ENCODE peak calls at places on chromosomes 6 and 20, in nine cellular contexts. T, V, D, A, K, J, F, L and S are unnamed samples. For H3K36me3, the result is how much of the 10 kb centered on the place peaks cover.

GRCh38 chr6:150271501-150272263 is 97.1 kb upstream of the IYD start:
- DNase-seq in A (no peak), D (no peak), F (no peak), J (no peak), L (no peak), V (no peak), K (no peak), T (no peak), S (no peak)

GRCh38 chr6:153503810-153504209 is 372.7 kb upstream of the RGS17 start:
- DNase-seq in D (peak), T (no peak), A (no peak), F (peak), V (no peak), J (peak), L (no peak), K (no peak), S (peak)

GRCh38 chr6:83708970-83709747 is at the start of gene SNAP91:
- DNase-seq in A (peak), L (peak), T (no peak), V (peak), F (peak), D (no peak), K (peak), J (no peak), S (no peak)

GRCh38 chr20:34179636-34180360 is 61.4 kb upstream of the ASIP start:
- DNase-seq in T (no peak), D (no peak), F (no peak), J (peak), K (no peak), A (no peak), L (no peak), V (no peak), S (no peak)

GRCh38 chr20:61437280-61438206 is 185.5 kb downstream of the CDH4 start:
- DNase-seq in F (peak), T (peak), D (no peak), L (no peak), A (no peak), V (peak), K (no peak), J (no peak), S (no peak)

GRCh38 chr6:113103618-113104390 is 753.3 kb upstream of the MARCKS start:
- DNase-seq in J (peak), T (no peak), K (no peak), A (peak), F (no peak), V (no peak), D (no peak), L (no peak), S (no peak)

GRCh38 chr6:85797993-85798392 is 155.3 kb upstream of the SYNCRIP start:
- DNase-seq in L (no peak), A (no peak), F (no peak), T (no peak), K (peak), J (peak), V (no peak), D (no peak), S (no peak)

GRCh38 chr6:83853178-83853967 is at the start of gene RIPPLY2:
- DNase-seq in T (peak), V (peak), A (peak), D (no peak), J (no peak), K (peak), L (peak), F (peak), S (no peak)

GRCh38 chr6:513961-514360 is 122.4 kb downstream of the IRF4 start:
- DNase-seq in A (no peak), V (no peak), D (no peak), L (no peak), J (no peak), F (no peak), K (no peak), T (no peak), S (no peak)

GRCh38 chr20:35443003-35443402 is 5.0 kb upstream of the GDF5 start:
- DNase-seq in A (no peak), D (no peak), V (no peak), J (no peak), F (no peak), K (peak), T (no peak), L (no peak), S (no peak)

GRCh38 chr6:35018184-35018523 is 123.0 kb downstream of the TCP11 start:
- DNase-seq in F (no peak), L (no peak), K (no peak), J (no peak), T (no peak), D (no peak), V (no peak), A (no peak), S (no peak)

GRCh38 chr20:14632906-14633305 is 295.5 kb upstream of the FLRT3 start:
- DNase-seq in V (peak), F (peak), D (no peak), J (no peak), L (no peak), T (peak), K (no peak), A (no peak), S (no peak)

GRCh38 chr6:37011656-37012378 is 6.4 kb downstream of the FGD2 start:
- DNase-seq in D (no peak), V (no peak), J (no peak), A (no peak), K (no peak), F (no peak), L (no peak), T (no peak), S (no peak)

GRCh38 chr6:158972241-158973233 is 27.5 kb downstream of the RSPH3 start:
- DNase-seq in T (no peak), F (peak), V (no peak), D (peak), J (peak), K (no peak), L (no peak), A (peak), S (peak)

GRCh38 chr6:124203106-124203811 is 399.6 kb downstream of the NKAIN2 start:
- DNase-seq in F (no peak), D (no peak), A (peak), V (no peak), T (no peak), L (no peak), K (no peak), J (no peak), S (no peak)

GRCh38 chr6:138086573-138087196 is 20.5 kb downstream of the PERP start:
- DNase-seq in K (peak), T (no peak), L (no peak), J (peak), A (no peak), D (peak), F (peak), V (no peak), S (peak)

GRCh38 chr6:144990768-144991167 is 705.6 kb downstream of the UTRN start:
- DNase-seq in K (no peak), L (no peak), V (no peak), F (no peak), D (no peak), J (no peak), A (no peak), T (no peak), S (no peak)

GRCh38 chr6:36851149-36851614 is 11.9 kb upstream of the CPNE5 start:
- DNase-seq in V (peak), F (peak), L (no peak), A (peak), D (peak), J (peak), K (no peak), T (no peak), S (no peak)

GRCh38 chr20:62492711-62493110 is 16.9 kb upstream of the GATA5 start:
- DNase-seq in K (no peak), F (no peak), T (no peak), D (no peak), V (no peak), A (no peak), J (no peak), L (no peak), S (no peak)

GRCh38 chr20:10352934-10353866 is 80.8 kb downstream of the MKKS start:
- DNase-seq in T (no peak), V (no peak), A (peak), F (no peak), L (no peak), D (no peak), K (no peak), J (no peak), S (no peak)

GRCh38 chr20:19832875-19833274 is 74.8 kb downstream of the RIN2 start:
- DNase-seq in F (no peak), D (no peak), V (no peak), L (no peak), A (no peak), K (no peak), J (no peak), T (no peak), S (no peak)

GRCh38 chr6:158941246-158941645 is 58.8 kb downstream of the RSPH3 start:
- DNase-seq in A (no peak), F (no peak), D (no peak), J (no peak), K (no peak), T (no peak), L (no peak), V (no peak), S (no peak)

GRCh38 chr6:105077592-105078463 is 102.0 kb downstream of the POPDC3 start:
- DNase-seq in K (no peak), A (peak), T (no peak), F (peak), L (no peak), V (no peak), D (peak), J (peak), S (no peak)

GRCh38 chr6:149056777-149057463 is 260.6 kb upstream of the TAB2 start:
- DNase-seq in T (no peak), K (no peak), D (no peak), L (no peak), A (no peak), V (no peak), J (no peak), F (no peak), S (no peak)

GRCh38 chr20:44861547-44862006 is 23.9 kb upstream of the YWHAB start:
- DNase-seq in F (no peak), K (peak), D (no peak), T (no peak), J (peak), V (peak), L (no peak), A (peak), S (no peak)

GRCh38 chr6:169161572-169162167 is 92.0 kb downstream of the THBS2 start:
- DNase-seq in L (no peak), V (no peak), T (no peak), J (no peak), K (peak), A (no peak), D (no peak), F (no peak), S (no peak)

GRCh38 chr6:121297699-121298098 is 36.6 kb downstream of the TBC1D32 start:
- DNase-seq in V (no peak), L (no peak), K (no peak), D (no peak), F (no peak), J (no peak), A (no peak), T (no peak), S (no peak)

GRCh38 chr6:50271266-50271665 is 221.5 kb upstream of the DEFB112 start:
- DNase-seq in K (no peak), A (no peak), T (no peak), V (no peak), L (no peak), D (no peak), F (no peak), J (no peak), S (no peak)

GRCh38 chr20:50304501-50304856 is 113.8 kb downstream of the CEBPB start:
- DNase-seq in T (peak), K (peak), J (no peak), V (peak), L (no peak), F (no peak), A (no peak), D (no peak), S (no peak)

GRCh38 chr20:30892704-30893345 is 364.6 kb upstream of the DEFB115 start:
- DNase-seq in J (no peak), K (no peak), F (peak), V (no peak), L (no peak), T (no peak), A (no peak), D (no peak), S (no peak)

GRCh38 chr20:40251284-40251932 is 437.6 kb downstream of the MAFB start:
- DNase-seq in V (no peak), J (peak), K (peak), F (peak), L (no peak), T (no peak), A (peak), D (peak), S (peak)

GRCh38 chr6:38498085-38498484 is 141.6 kb downstream of the BTBD9 start:
- DNase-seq in K (no peak), T (no peak), A (no peak), V (no peak), F (no peak), D (no peak), L (no peak), J (peak), S (no peak)

GRCh38 chr6:150301871-150302800 is 66.7 kb upstream of the IYD start:
- DNase-seq in V (no peak), K (peak), T (no peak), A (peak), J (peak), F (no peak), D (peak), L (peak), S (no peak)

GRCh38 chr6:82067021-82067420 is 180.5 kb downstream of the IBTK start:
- DNase-seq in K (no peak), V (peak), A (peak), F (no peak), J (no peak), D (no peak), T (no peak), L (peak), S (no peak)

GRCh38 chr20:63061701-63062100 is 54.9 kb upstream of the BHLHE23 start:
- DNase-seq in F (no peak), K (no peak), D (no peak), L (no peak), V (no peak), A (no peak), T (peak), J (no peak), S (no peak)

GRCh38 chr6:71205336-71205956 is 83.2 kb upstream of the OGFRL1 start:
- DNase-seq in V (no peak), T (no peak), F (no peak), A (no peak), L (no peak), J (no peak), K (no peak), D (no peak), S (no peak)

GRCh38 chr6:5398530-5398929 is 137.2 kb downstream of the FARS2 start:
- DNase-seq in F (peak), T (no peak), A (peak), V (no peak), K (no peak), D (peak), J (peak), L (peak), S (no peak)

GRCh38 chr6:7632501-7633290 is 42.7 kb downstream of the SNRNP48 start:
- DNase-seq in T (no peak), L (no peak), J (no peak), V (no peak), A (no peak), F (no peak), K (no peak), D (no peak), S (no peak)
- H3K36me3 ChIP-seq in T (under half), L (under half), J (under half), V (under half), A (under half), F (under half), K (under half), D (under half), S (under half)

GRCh38 chr20:32201296-32201976 is 6.1 kb downstream of the PLAGL2 start:
- DNase-seq in J (no peak), D (no peak), L (no peak), V (no peak), K (no peak), F (no peak), A (no peak), T (no peak), S (no peak)
- H3K36me3 ChIP-seq in J (under half), D (half or more), L (under half), V (half or more), K (under half), F (half or more), A (under half), T (half or more), S (half or more)

DNA sequence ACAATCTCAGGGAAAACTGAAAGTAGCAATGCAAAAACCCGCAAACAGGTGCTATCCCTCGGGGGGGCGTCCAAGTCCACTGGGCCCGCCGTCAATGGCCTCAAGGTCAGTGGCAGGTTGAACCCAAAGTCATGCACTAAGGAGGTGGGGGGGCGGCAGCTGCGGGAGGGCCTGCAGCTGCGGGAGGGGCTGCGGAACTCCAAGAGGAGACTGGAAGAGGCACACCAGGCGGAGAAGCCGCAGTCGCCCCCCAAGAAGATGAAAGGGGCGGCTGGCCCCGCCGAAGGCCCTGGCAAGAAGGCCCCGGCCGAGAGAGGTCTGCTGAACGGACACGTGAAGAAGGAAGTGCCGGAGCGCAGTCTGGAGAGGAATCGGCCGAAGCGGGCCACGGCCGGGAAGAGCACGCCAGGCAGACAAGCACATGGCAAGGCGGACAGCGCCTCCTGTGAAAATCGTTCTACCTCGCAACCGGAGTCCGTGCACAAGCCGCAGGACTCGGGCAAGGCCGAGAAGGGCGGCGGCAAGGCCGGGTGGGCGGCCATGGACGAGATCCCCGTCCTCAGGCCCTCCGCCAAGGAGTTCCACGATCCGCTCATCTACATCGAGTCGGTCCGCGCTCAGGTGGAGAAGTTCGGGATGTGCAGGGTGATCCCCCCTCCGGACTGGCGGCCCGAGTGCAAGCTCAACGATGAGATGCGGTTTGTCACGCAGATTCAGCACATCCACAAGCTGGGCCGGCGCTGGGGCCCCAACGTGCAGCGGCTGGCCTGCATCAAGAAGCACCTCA is 166.3 kb downstream of the DTNBP1 start:
- DNase-seq in D (no peak), K (no peak), V (no peak), A (no peak), L (no peak), T (no peak), J (no peak), F (no peak), S (no peak)
- H3K36me3 ChIP-seq in D (under half), K (under half), V (under half), A (under half), L (under half), T (under half), J (under half), F (under half), S (half or more)

DNA sequence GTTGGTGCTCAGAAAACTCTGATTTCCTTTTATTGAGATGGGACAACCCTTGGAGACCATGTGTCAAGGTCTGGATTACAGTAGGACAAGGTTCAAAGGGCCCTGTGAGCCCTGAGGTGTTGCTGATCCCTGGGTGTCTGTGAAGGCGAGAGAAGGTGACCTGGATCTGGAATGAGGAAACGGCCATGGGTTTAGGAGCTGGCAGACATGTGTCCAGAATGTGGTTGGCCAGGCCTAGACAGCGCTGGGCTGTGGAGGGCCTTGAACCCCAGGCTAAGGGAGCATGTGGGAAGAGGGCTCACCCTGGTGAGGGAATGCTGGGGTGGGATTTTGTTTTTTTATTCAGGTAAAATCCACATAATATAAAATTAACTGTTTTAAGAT is 24.9 kb downstream of the PCMTD2 start:
- DNase-seq in K (no peak), A (no peak), J (no peak), V (no peak), D (no peak), T (no peak), L (no peak), F (no peak), S (no peak)
- H3K36me3 ChIP-seq in K (under half), A (under half), J (under half), V (under half), D (under half), T (under half), L (under half), F (under half), S (under half)

DNA sequence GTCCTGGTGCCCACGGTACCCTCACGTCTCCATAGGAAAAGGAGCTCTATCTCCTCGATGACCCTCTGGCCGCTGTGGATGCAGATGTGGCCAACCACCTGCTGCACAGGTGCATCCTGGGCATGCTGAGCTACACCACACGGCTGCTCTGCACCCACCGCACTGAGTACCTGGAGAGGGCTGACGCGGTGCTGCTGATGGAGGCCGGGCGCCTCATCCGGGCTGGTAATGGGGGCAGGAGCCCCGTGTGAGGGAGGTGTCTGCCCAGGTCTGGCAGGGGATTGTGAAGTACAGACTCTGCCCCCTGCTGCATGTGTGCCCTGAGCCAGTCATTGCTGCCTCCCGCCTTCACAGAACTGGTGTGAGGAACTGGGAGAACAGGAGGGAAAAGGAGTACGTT is 12.4 kb downstream of the DLK2 start:
- DNase-seq in V (no peak), D (no peak), J (no peak), A (no peak), T (no peak), K (no peak), F (no peak), L (no peak), S (no peak)
- H3K36me3 ChIP-seq in V (half or more), D (under half), J (under half), A (under half), T (half or more), K (under half), F (under half), L (under half), S (half or more)

DNA sequence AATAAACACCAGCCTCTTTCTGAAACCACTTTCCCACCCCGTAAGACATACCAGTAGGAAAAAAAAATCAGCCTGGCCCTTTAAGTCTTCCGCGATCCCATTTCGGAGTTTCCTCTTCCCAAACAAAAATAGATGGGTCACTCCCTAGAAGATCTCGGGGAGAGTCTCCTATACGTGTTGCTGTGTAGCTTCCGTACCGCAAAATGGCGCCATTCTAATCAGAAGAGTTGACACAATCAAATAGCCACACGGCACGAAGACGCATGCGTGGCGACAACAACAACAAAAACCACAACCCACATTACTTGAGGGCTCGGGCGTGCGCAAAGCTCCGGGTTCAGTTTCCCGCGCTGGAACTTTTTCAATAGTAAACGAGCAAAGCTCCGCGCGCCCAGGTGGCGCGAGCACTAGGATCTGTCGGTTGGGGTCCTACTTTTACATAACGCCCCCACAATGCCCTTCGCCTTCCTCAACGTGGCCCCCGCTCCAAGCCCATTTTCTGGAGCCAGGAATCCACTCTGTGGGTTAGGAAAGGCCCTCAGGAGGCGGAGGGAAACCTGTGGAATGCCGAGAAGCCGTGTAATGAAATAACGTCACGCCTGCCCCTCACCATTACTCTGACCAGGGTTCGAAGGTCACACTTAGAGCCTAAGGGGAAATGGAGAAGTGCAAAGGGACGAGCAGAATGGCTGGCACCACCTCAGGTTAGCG is at the start of gene GPANK1:
- DNase-seq in J (peak), D (peak), F (peak), L (peak), T (peak), A (peak), V (peak), K (peak), S (peak)
- H3K36me3 ChIP-seq in J (under half), D (under half), F (under half), L (under half), T (under half), A (under half), V (under half), K (under half), S (half or more)